ENCODE peak calls at places on chromosomes 5 and 9, in ten cellular contexts. D is endothelial cell of umbilical vein; P is CD8-positive, alpha-beta T cell; Y is mucosa of descending colon; F is gastrocnemius medialis; B is effector memory CD4-positive, alpha-beta T cell; O is endodermal cell; T is fibroblast of lung; X is cardiac muscle cell; Q is HepG2. J is an unnamed sample.
A peak's percentile ranks its signal among the peaks of the same experiment; 100 is the strongest.

GRCh38 chr5:72621576-72621975 is 114.4 kb upstream of the ZNF366 start:
- DNase-seq in Q (no peak), X (no peak), B (no peak), P (no peak), T (no peak), F (no peak), D (no peak), O (no peak), Y (no peak), J (no peak)

GRCh38 chr5:143629871-143630658 is 181.9 kb upstream of the HMHB1 start:
- DNase-seq in X (peak; percentile 44), T (peak; percentile 75), P (no peak), D (no peak), O (no peak), Y (no peak), Q (peak; percentile 80), F (no peak), B (no peak), J (no peak)

GRCh38 chr9:70262948-70263347 is 4.2 kb downstream of the SMC5 start:
- DNase-seq in P (no peak), B (no peak), F (no peak), O (no peak), X (no peak), T (peak; percentile 10), Y (no peak), D (no peak), Q (no peak), J (no peak)

GRCh38 chr5:101687630-101688029 is 608.5 kb downstream of the SLCO4C1 start:
- DNase-seq in F (no peak), O (no peak), P (no peak), Y (no peak), T (peak; percentile 32), X (no peak), D (no peak), B (no peak), Q (no peak), J (no peak)

GRCh38 chr5:9099681-9100080 is 446.2 kb downstream of the SEMA5A start:
- DNase-seq in Y (no peak), P (no peak), T (no peak), D (no peak), X (no peak), B (no peak), O (peak; percentile 56), F (no peak), Q (no peak), J (no peak)

GRCh38 chr9:20603524-20604268 is 18.6 kb downstream of the MLLT3 start:
- DNase-seq in X (no peak), Y (no peak), B (no peak), F (no peak), Q (no peak), O (no peak), P (no peak), D (no peak), T (no peak), J (no peak)

GRCh38 chr9:6405371-6405770 is 7.6 kb upstream of the UHRF2 start:
- DNase-seq in D (no peak), X (no peak), Q (no peak), O (no peak), T (no peak), Y (no peak), B (no peak), F (no peak), P (no peak), J (no peak)

GRCh38 chr5:112933651-112934365 is 11.8 kb upstream of the REEP5 start:
- DNase-seq in D (no peak), Y (no peak), O (no peak), T (peak; percentile 73), B (no peak), F (no peak), Q (no peak), X (no peak), P (no peak), J (no peak)

GRCh38 chr5:141560141-141560540 is 58.7 kb downstream of the DIAPH1 start:
- DNase-seq in T (peak; percentile 60), D (peak; percentile 64), P (no peak), Y (no peak), X (peak; percentile 37), Q (no peak), B (no peak), O (no peak), F (no peak), J (no peak)

GRCh38 chr5:141557681-141558136 is 61.1 kb downstream of the DIAPH1 start:
- DNase-seq in B (peak; percentile 57), D (peak; percentile 94), T (peak; percentile 100), Y (peak; percentile 83), F (peak; percentile 80), X (peak; percentile 90), P (peak; percentile 76), O (peak; percentile 92), Q (peak; percentile 50), J (peak; percentile 83)

GRCh38 chr5:141558150-141558549 is 60.6 kb downstream of the DIAPH1 start:
- DNase-seq in Y (no peak), P (no peak), B (no peak), F (no peak), D (no peak), Q (no peak), O (peak; percentile 48), T (peak; percentile 69), X (no peak), J (peak; percentile 42)

GRCh38 chr5:141559481-141559880 is 59.3 kb downstream of the DIAPH1 start:
- DNase-seq in O (no peak), T (peak; percentile 82), D (peak; percentile 4), F (no peak), X (no peak), P (no peak), Y (no peak), Q (no peak), B (no peak), J (peak; percentile 18)

DNA sequence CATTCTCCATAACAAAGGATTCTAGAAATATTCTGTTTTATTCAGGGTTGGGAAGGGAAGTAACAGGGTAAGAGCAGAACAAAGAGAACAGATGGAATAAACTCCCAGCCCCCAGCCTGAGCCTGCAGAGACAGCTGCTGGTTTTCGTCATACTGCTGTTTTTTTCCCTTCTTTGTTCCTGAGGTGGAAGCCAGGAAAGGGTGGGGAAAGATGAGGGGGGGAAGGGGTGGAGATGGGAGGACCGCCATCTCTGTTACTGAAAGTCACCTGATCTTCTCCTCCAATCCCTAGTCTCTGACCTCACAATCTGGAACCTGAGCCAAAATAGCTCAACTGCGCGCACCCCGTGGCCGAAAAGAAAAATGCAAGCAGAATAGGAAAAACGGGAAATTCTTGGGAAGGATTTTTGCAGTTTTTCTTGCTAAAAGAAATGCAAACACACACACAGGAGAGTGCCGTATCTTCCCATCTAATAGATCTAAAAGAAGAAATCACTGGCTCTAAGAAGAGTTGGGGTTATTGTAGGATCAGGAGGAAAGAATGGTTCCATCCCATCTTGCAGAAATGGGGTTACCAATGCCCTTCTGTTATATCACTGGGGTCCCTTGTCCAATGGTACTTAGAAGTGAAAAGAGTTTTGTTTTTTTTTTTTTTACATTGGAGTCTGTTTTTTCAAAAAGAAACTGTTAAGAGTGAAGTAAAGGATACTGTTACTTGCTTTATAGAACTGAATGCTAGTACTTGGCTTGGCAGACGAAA is 57.9 kb downstream of the DIAPH1 start:
- DNase-seq in T (peak; percentile 97), Y (peak; percentile 75), F (peak; percentile 89), Q (peak; percentile 10), B (no peak), P (no peak), D (peak; percentile 99), O (peak; percentile 93), X (peak; percentile 95), J (peak; percentile 69)
- H3K4me1 ChIP-seq in T (peaks cover 5% of the 10 kb centered on the region), Y (no peaks in the 10 kb centered on the region), F (peaks cover 58% of the 10 kb centered on the region), Q (peaks cover 10% of the 10 kb centered on the region), B (peaks cover 6% of the 10 kb centered on the region), P (no peaks in the 10 kb centered on the region), D (peaks cover 40% of the 10 kb centered on the region), O (no peaks in the 10 kb centered on the region), X (peaks cover 14% of the 10 kb centered on the region), J (peaks cover 63% of the 10 kb centered on the region)

DNA sequence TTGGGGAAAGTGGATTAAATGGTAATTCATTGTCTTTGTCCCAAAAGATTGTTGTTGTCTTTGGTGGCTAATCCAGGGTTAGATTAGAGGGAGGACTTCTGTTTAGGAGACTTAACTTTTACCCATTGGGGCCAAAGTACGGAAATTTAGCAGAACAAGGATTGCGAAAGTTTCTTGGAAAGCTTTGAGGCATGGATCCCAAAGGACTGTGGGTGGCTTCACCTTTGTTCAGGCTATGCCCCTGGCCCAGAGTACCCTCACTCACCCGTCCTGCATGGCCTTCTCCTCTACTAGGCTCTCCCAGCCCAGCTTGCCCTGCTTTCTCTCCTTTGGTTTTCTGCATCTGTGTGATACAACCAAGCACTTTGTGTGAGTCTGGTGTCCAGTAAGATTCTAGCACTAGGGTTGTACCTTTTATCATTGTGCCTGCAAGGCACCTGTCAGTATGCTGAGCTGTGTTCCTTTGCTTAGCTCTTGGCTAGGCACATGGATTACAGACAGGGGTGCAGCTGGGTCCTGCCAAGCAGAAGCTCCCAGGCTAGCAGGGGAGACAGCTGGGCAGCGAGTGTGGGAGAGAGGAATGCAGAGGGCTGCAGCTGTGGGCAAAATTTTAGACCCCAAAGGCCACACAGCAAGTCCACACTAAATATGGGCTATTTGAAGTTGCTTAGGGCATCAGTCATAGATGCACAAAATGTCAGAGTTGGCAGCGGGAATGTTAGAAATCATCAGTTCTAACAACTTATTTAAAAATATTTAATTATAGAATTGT is 3.2 kb downstream of the PPARGC1B start:
- DNase-seq in D (no peak), F (no peak), Y (no peak), B (no peak), P (no peak), O (peak; percentile 26), X (no peak), Q (no peak), T (no peak), J (no peak)
- H3K4me3 ChIP-seq in D (no peak overlapping the region), F (peak overlapping the region; percentile 98), Y (no peak overlapping the region), B (no peak overlapping the region), P (no peak overlapping the region), O (no peak overlapping the region), X (no peak overlapping the region), Q (no peak overlapping the region), T (no peak overlapping the region), J (peak overlapping the region; percentile 74)

DNA sequence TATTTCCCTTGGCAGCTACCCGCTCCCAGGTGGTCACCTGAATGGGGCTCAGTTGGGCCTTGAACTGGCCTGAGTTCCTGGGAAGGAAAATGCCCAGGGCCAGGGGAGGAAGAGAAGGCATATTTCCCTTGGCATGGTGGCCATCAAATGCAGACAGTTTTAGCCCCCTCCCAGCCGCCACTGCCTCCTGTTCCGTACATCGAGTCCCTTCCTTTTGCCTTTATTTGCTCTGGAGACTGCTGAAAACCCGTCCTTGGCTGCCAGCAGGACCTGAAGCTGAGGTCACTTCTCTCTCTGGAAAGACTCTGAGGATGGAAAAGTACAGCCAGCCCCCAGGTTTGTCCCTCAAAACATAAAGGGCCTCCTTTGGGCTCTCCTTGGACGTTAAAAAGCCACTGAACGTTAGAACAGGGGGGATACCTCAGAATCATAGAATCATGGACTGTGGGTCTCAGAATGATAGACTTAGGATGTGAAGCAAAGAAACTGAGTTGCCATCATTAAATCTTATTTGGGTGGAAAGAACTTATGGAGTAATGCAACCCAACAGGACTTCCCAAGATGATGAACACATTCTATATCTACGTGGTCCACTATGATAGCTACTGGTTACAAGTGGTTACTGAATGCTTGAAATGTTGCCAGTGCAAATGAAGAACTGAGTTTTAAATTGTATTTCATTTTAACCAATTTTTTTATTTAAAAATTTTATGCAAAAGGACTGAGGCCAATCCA is 7.1 kb downstream of the SPARC start:
- DNase-seq in F (no peak), B (no peak), X (no peak), P (no peak), O (no peak), Y (no peak), T (peak; percentile 32), D (peak; percentile 23), Q (no peak), J (no peak)
- H3K4me1 ChIP-seq in F (peaks cover 96% of the 10 kb centered on the region), B (no peaks in the 10 kb centered on the region), X (peaks cover 45% of the 10 kb centered on the region), P (no peaks in the 10 kb centered on the region), O (peaks cover 40% of the 10 kb centered on the region), Y (no peaks in the 10 kb centered on the region), T (peaks cover 64% of the 10 kb centered on the region), D (peaks cover 97% of the 10 kb centered on the region), Q (peaks cover 2% of the 10 kb centered on the region), J (peaks cover 100% of the 10 kb centered on the region)

GRCh38 chr5:173326501-173326960 is 1.7 kb downstream of the STC2 start:
- DNase-seq in T (peak; percentile 94), Q (no peak), D (peak; percentile 38), P (no peak), Y (no peak), F (no peak), B (no peak), X (peak; percentile 21), O (peak; percentile 60), J (no peak)
- H3K4me3 ChIP-seq in T (peak overlapping the region; percentile 56), Q (peak overlapping the region; percentile 97), D (peak overlapping the region; percentile 18), P (no peak overlapping the region), Y (no peak overlapping the region), F (no peak overlapping the region), B (no peak overlapping the region), X (peak overlapping the region; percentile 73), O (peak overlapping the region; percentile 77), J (peak overlapping the region; percentile 29)